ENCODE peak calls at places on chromosomes 5 and 9, in eight cellular contexts. One of them, this sample, is unnamed.
A peak's percentile ranks its signal among the peaks of the same experiment; 100 is the strongest.

GRCh38 chr5:172492991-172493390 is 38.7 kb upstream of the SH3PXD2B start:
- DNase-seq in GM23248: no peak
- DNase-seq in tibial artery: no peak
- DNase-seq in cardiac muscle cell: no peak
- DNase-seq in body of pancreas: no peak
- DNase-seq in esophagus squamous epithelium: no peak
- DNase-seq in lower lobe of right lung: no peak
- DNase-seq in hepatocyte: no peak
- DNase-seq in this sample: no peak

GRCh38 chr5:62309107-62309506 is 3.1 kb downstream of the KIF2A start:
- DNase-seq in GM23248: no peak
- DNase-seq in tibial artery: no peak
- DNase-seq in cardiac muscle cell: no peak
- DNase-seq in body of pancreas: no peak
- DNase-seq in esophagus squamous epithelium: no peak
- DNase-seq in lower lobe of right lung: no peak
- DNase-seq in hepatocyte: no peak
- DNase-seq in this sample: no peak

GRCh38 chr5:77449277-77449676 is 42.8 kb downstream of the WDR41 start:
- DNase-seq in GM23248: peak; percentile 19
- DNase-seq in tibial artery: no peak
- DNase-seq in cardiac muscle cell: no peak
- DNase-seq in body of pancreas: no peak
- DNase-seq in esophagus squamous epithelium: no peak
- DNase-seq in lower lobe of right lung: no peak
- DNase-seq in hepatocyte: no peak
- DNase-seq in this sample: no peak

GRCh38 chr9:31700252-31701045 is 684.0 kb upstream of the ACO1 start:
- DNase-seq in GM23248: no peak
- DNase-seq in tibial artery: no peak
- DNase-seq in cardiac muscle cell: no peak
- DNase-seq in body of pancreas: no peak
- DNase-seq in esophagus squamous epithelium: no peak
- DNase-seq in lower lobe of right lung: no peak
- DNase-seq in hepatocyte: no peak
- DNase-seq in this sample: no peak

GRCh38 chr5:37722236-37723146 is 117.3 kb downstream of the GDNF start:
- DNase-seq in GM23248: peak; percentile 97
- DNase-seq in tibial artery: no peak
- DNase-seq in cardiac muscle cell: no peak
- DNase-seq in body of pancreas: no peak
- DNase-seq in esophagus squamous epithelium: no peak
- DNase-seq in lower lobe of right lung: no peak
- DNase-seq in hepatocyte: peak; percentile 16
- DNase-seq in this sample: peak; percentile 61

GRCh38 chr5:151719228-151719861 is 32.6 kb upstream of the SPARC start:
- DNase-seq in GM23248: peak; percentile 77
- DNase-seq in tibial artery: peak; percentile 57
- DNase-seq in cardiac muscle cell: no peak
- DNase-seq in body of pancreas: no peak
- DNase-seq in esophagus squamous epithelium: no peak
- DNase-seq in lower lobe of right lung: no peak
- DNase-seq in hepatocyte: no peak
- DNase-seq in this sample: peak; percentile 50

GRCh38 chr5:110306650-110307049 is 419.8 kb downstream of the TMEM232 start:
- DNase-seq in GM23248: no peak
- DNase-seq in tibial artery: no peak
- DNase-seq in cardiac muscle cell: no peak
- DNase-seq in body of pancreas: no peak
- DNase-seq in esophagus squamous epithelium: no peak
- DNase-seq in lower lobe of right lung: no peak
- DNase-seq in hepatocyte: no peak
- DNase-seq in this sample: no peak

GRCh38 chr9:113484258-113484730 is 20.8 kb downstream of the RGS3 start:
- DNase-seq in GM23248: no peak
- DNase-seq in tibial artery: peak; percentile 70
- DNase-seq in cardiac muscle cell: no peak
- DNase-seq in body of pancreas: peak; percentile 84
- DNase-seq in esophagus squamous epithelium: no peak
- DNase-seq in lower lobe of right lung: peak; percentile 57
- DNase-seq in hepatocyte: no peak
- DNase-seq in this sample: no peak

GRCh38 chr5:151382576-151382975 is 35.2 kb upstream of the SLC36A2 start:
- DNase-seq in GM23248: no peak
- DNase-seq in tibial artery: no peak
- DNase-seq in cardiac muscle cell: no peak
- DNase-seq in body of pancreas: no peak
- DNase-seq in esophagus squamous epithelium: no peak
- DNase-seq in lower lobe of right lung: no peak
- DNase-seq in hepatocyte: no peak
- DNase-seq in this sample: no peak

GRCh38 chr5:116380615-116381014 is 194.0 kb downstream of the SEMA6A start:
- DNase-seq in GM23248: no peak
- DNase-seq in tibial artery: no peak
- DNase-seq in cardiac muscle cell: no peak
- DNase-seq in body of pancreas: no peak
- DNase-seq in esophagus squamous epithelium: no peak
- DNase-seq in lower lobe of right lung: no peak
- DNase-seq in hepatocyte: no peak
- DNase-seq in this sample: no peak

GRCh38 chr5:159099049-159099760 is 511 bp downstream of the EBF1 start:
- DNase-seq in GM23248: peak; percentile 86
- DNase-seq in tibial artery: no peak
- DNase-seq in cardiac muscle cell: peak; percentile 76
- DNase-seq in body of pancreas: no peak
- DNase-seq in esophagus squamous epithelium: no peak
- DNase-seq in lower lobe of right lung: peak; percentile 48
- DNase-seq in hepatocyte: peak; percentile 62
- DNase-seq in this sample: peak; percentile 73

GRCh38 chr9:121285835-121286687 is 18.1 kb downstream of the GSN start:
- DNase-seq in GM23248: peak; percentile 86
- DNase-seq in tibial artery: peak; percentile 88
- DNase-seq in cardiac muscle cell: peak; percentile 67
- DNase-seq in body of pancreas: peak; percentile 58
- DNase-seq in esophagus squamous epithelium: no peak
- DNase-seq in lower lobe of right lung: peak; percentile 67
- DNase-seq in hepatocyte: peak; percentile 65
- DNase-seq in this sample: peak; percentile 85

GRCh38 chr5:137743031-137743640 is 7.2 kb upstream of the KLHL3 start:
- DNase-seq in GM23248: peak; percentile 84
- DNase-seq in tibial artery: peak; percentile 22
- DNase-seq in cardiac muscle cell: peak; percentile 81
- DNase-seq in body of pancreas: peak; percentile 71
- DNase-seq in esophagus squamous epithelium: no peak
- DNase-seq in lower lobe of right lung: no peak
- DNase-seq in hepatocyte: peak; percentile 82
- DNase-seq in this sample: peak; percentile 36

GRCh38 chr9:92706218-92706940 is 36.4 kb upstream of the IPPK start:
- DNase-seq in GM23248: peak; percentile 67
- DNase-seq in tibial artery: no peak
- DNase-seq in cardiac muscle cell: peak; percentile 25
- DNase-seq in body of pancreas: no peak
- DNase-seq in esophagus squamous epithelium: no peak
- DNase-seq in lower lobe of right lung: no peak
- DNase-seq in hepatocyte: no peak
- DNase-seq in this sample: no peak

GRCh38 chr5:27172708-27173107 is 134.3 kb upstream of the CDH9 start:
- DNase-seq in GM23248: no peak
- DNase-seq in tibial artery: no peak
- DNase-seq in cardiac muscle cell: no peak
- DNase-seq in body of pancreas: no peak
- DNase-seq in esophagus squamous epithelium: no peak
- DNase-seq in lower lobe of right lung: no peak
- DNase-seq in hepatocyte: no peak
- DNase-seq in this sample: no peak

GRCh38 chr5:123120197-123120596 is 31.2 kb downstream of the PRDM6 start:
- DNase-seq in GM23248: peak; percentile 30
- DNase-seq in tibial artery: no peak
- DNase-seq in cardiac muscle cell: no peak
- DNase-seq in body of pancreas: no peak
- DNase-seq in esophagus squamous epithelium: no peak
- DNase-seq in lower lobe of right lung: no peak
- DNase-seq in hepatocyte: no peak
- DNase-seq in this sample: no peak

GRCh38 chr5:55231476-55232193 is 1.8 kb downstream of the CCNO start:
- DNase-seq in GM23248: peak; percentile 43
- DNase-seq in tibial artery: no peak
- DNase-seq in cardiac muscle cell: peak; percentile 46
- DNase-seq in body of pancreas: peak; percentile 47
- DNase-seq in esophagus squamous epithelium: no peak
- DNase-seq in lower lobe of right lung: peak; percentile 47
- DNase-seq in hepatocyte: peak; percentile 34
- DNase-seq in this sample: no peak
- H3K4me3 ChIP-seq in GM23248: peak overlapping the region; percentile 81
- H3K4me3 ChIP-seq in tibial artery: peak overlapping the region; percentile 58
- H3K4me3 ChIP-seq in cardiac muscle cell: peak overlapping the region; percentile 39
- H3K4me3 ChIP-seq in body of pancreas: peak overlapping the region; percentile 51
- H3K4me3 ChIP-seq in esophagus squamous epithelium: peak overlapping the region; percentile 61
- H3K4me3 ChIP-seq in lower lobe of right lung: peak overlapping the region; percentile 63
- H3K4me3 ChIP-seq in hepatocyte: no peak overlapping the region
- H3K4me3 ChIP-seq in this sample: peak overlapping the region; percentile 62

GRCh38 chr5:154608531-154609011 is 130.5 kb upstream of the HAND1 start:
- DNase-seq in GM23248: no peak
- DNase-seq in tibial artery: no peak
- DNase-seq in cardiac muscle cell: peak; percentile 44
- DNase-seq in body of pancreas: no peak
- DNase-seq in esophagus squamous epithelium: no peak
- DNase-seq in lower lobe of right lung: no peak
- DNase-seq in hepatocyte: no peak
- DNase-seq in this sample: no peak
- H3K4me3 ChIP-seq in GM23248: no peak overlapping the region
- H3K4me3 ChIP-seq in tibial artery: no peak overlapping the region
- H3K4me3 ChIP-seq in cardiac muscle cell: no peak overlapping the region
- H3K4me3 ChIP-seq in body of pancreas: no peak overlapping the region
- H3K4me3 ChIP-seq in esophagus squamous epithelium: no peak overlapping the region
- H3K4me3 ChIP-seq in lower lobe of right lung: no peak overlapping the region
- H3K4me3 ChIP-seq in hepatocyte: no peak overlapping the region
- H3K4me3 ChIP-seq in this sample: no peak overlapping the region

GRCh38 chr5:107501965-107502691 is 168.6 kb downstream of the EFNA5 start:
- DNase-seq in GM23248: no peak
- DNase-seq in tibial artery: no peak
- DNase-seq in cardiac muscle cell: no peak
- DNase-seq in body of pancreas: no peak
- DNase-seq in esophagus squamous epithelium: no peak
- DNase-seq in lower lobe of right lung: no peak
- DNase-seq in hepatocyte: no peak
- DNase-seq in this sample: no peak

GRCh38 chr5:107504424-107504823 is 166.3 kb downstream of the EFNA5 start:
- DNase-seq in GM23248: no peak
- DNase-seq in tibial artery: no peak
- DNase-seq in cardiac muscle cell: no peak
- DNase-seq in body of pancreas: no peak
- DNase-seq in esophagus squamous epithelium: no peak
- DNase-seq in lower lobe of right lung: no peak
- DNase-seq in hepatocyte: no peak
- DNase-seq in this sample: no peak

GRCh38 chr5:107508083-107508482 is 162.7 kb downstream of the EFNA5 start:
- DNase-seq in GM23248: no peak
- DNase-seq in tibial artery: no peak
- DNase-seq in cardiac muscle cell: no peak
- DNase-seq in body of pancreas: no peak
- DNase-seq in esophagus squamous epithelium: no peak
- DNase-seq in lower lobe of right lung: no peak
- DNase-seq in hepatocyte: no peak
- DNase-seq in this sample: no peak

GRCh38 chr5:107502711-107503110 is 168.0 kb downstream of the EFNA5 start:
- DNase-seq in GM23248: no peak
- DNase-seq in tibial artery: no peak
- DNase-seq in cardiac muscle cell: no peak
- DNase-seq in body of pancreas: no peak
- DNase-seq in esophagus squamous epithelium: no peak
- DNase-seq in lower lobe of right lung: no peak
- DNase-seq in hepatocyte: no peak
- DNase-seq in this sample: no peak

GRCh38 chr5:107505763-107506534 is 164.8 kb downstream of the EFNA5 start:
- DNase-seq in GM23248: no peak
- DNase-seq in tibial artery: no peak
- DNase-seq in cardiac muscle cell: peak; percentile 28
- DNase-seq in body of pancreas: no peak
- DNase-seq in esophagus squamous epithelium: no peak
- DNase-seq in lower lobe of right lung: no peak
- DNase-seq in hepatocyte: no peak
- DNase-seq in this sample: no peak
- H3K4me3 ChIP-seq in GM23248: no peak overlapping the region
- H3K4me3 ChIP-seq in tibial artery: no peak overlapping the region
- H3K4me3 ChIP-seq in cardiac muscle cell: no peak overlapping the region
- H3K4me3 ChIP-seq in body of pancreas: no peak overlapping the region
- H3K4me3 ChIP-seq in esophagus squamous epithelium: no peak overlapping the region
- H3K4me3 ChIP-seq in lower lobe of right lung: no peak overlapping the region
- H3K4me3 ChIP-seq in hepatocyte: no peak overlapping the region
- H3K4me3 ChIP-seq in this sample: no peak overlapping the region

GRCh38 chr5:139660105-139660915 is 12.2 kb downstream of the CXXC5 start:
- DNase-seq in GM23248: peak; percentile 75
- DNase-seq in tibial artery: peak; percentile 84
- DNase-seq in cardiac muscle cell: no peak
- DNase-seq in body of pancreas: peak; percentile 95
- DNase-seq in esophagus squamous epithelium: no peak
- DNase-seq in lower lobe of right lung: peak; percentile 88
- DNase-seq in hepatocyte: no peak
- DNase-seq in this sample: peak; percentile 98

GRCh38 chr5:139658501-139658927 is 10.4 kb downstream of the CXXC5 start:
- DNase-seq in GM23248: peak; percentile 92
- DNase-seq in tibial artery: no peak
- DNase-seq in cardiac muscle cell: no peak
- DNase-seq in body of pancreas: peak; percentile 70
- DNase-seq in esophagus squamous epithelium: no peak
- DNase-seq in lower lobe of right lung: no peak
- DNase-seq in hepatocyte: no peak
- DNase-seq in this sample: peak; percentile 94

GRCh38 chr5:139658928-139659667 is 10.9 kb downstream of the CXXC5 start:
- DNase-seq in GM23248: peak; percentile 91
- DNase-seq in tibial artery: peak; percentile 71
- DNase-seq in cardiac muscle cell: peak; percentile 58
- DNase-seq in body of pancreas: peak; percentile 62
- DNase-seq in esophagus squamous epithelium: no peak
- DNase-seq in lower lobe of right lung: no peak
- DNase-seq in hepatocyte: peak; percentile 76
- DNase-seq in this sample: peak; percentile 98

GRCh38 chr5:139660916-139661814 is 13.0 kb downstream of the CXXC5 start:
- DNase-seq in GM23248: peak; percentile 99
- DNase-seq in tibial artery: peak; percentile 96
- DNase-seq in cardiac muscle cell: no peak
- DNase-seq in body of pancreas: peak; percentile 95
- DNase-seq in esophagus squamous epithelium: no peak
- DNase-seq in lower lobe of right lung: peak; percentile 90
- DNase-seq in hepatocyte: peak; percentile 92
- DNase-seq in this sample: peak; percentile 100

DNA sequence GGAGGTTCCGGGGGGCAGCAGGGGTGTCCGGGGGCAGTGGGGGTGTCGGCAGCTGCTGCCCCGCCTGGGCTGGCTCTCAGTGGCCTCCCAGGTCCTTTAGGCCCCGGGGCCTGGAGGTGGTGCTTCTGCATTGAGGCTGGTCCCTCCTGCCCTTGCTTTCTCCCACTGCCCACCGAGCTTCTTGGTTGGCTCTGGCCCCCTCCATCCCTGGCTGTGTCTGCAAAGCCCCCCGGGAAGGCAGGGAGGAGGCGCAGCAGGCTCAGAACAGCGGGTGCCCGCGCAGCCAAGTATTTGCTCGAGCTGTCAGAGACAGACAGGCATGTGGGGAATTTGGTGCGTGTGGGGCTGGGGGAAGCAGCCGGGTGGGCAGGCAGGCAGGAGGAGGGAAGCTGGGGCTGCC is 11.5 kb downstream of the CXXC5 start:
- DNase-seq in GM23248: peak; percentile 58
- DNase-seq in tibial artery: no peak
- DNase-seq in cardiac muscle cell: peak; percentile 69
- DNase-seq in body of pancreas: peak; percentile 32
- DNase-seq in esophagus squamous epithelium: no peak
- DNase-seq in lower lobe of right lung: no peak
- DNase-seq in hepatocyte: no peak
- DNase-seq in this sample: peak; percentile 81
- H3K4me3 ChIP-seq in GM23248: peak overlapping the region; percentile 60
- H3K4me3 ChIP-seq in tibial artery: peak overlapping the region; percentile 40
- H3K4me3 ChIP-seq in cardiac muscle cell: no peak overlapping the region
- H3K4me3 ChIP-seq in body of pancreas: no peak overlapping the region
- H3K4me3 ChIP-seq in esophagus squamous epithelium: peak overlapping the region; percentile 25
- H3K4me3 ChIP-seq in lower lobe of right lung: peak overlapping the region; percentile 49
- H3K4me3 ChIP-seq in hepatocyte: no peak overlapping the region
- H3K4me3 ChIP-seq in this sample: peak overlapping the region; percentile 44